ENCODE peak calls at places on chromosome 3, in ten cellular contexts. E is NCI-H1092 treated with DMSO at 0.1 percent for 48 hours; S is stimulated activated CD4-positive, alpha-beta T cell treated with anti-CD3 and anti-CD28 coated beads, Interleukin-12 subunit alpha, Interleukin-12 subunit beta, amount 100 ng/mL, for 4 hours; I is HCT116; U is activated CD4-positive, alpha-beta T cell treated with anti-CD3 and anti-CD28 coated beads, Interleukin-2, amount 50 U/mL, for 24 hours; N is mesenteric fat pad; F is stimulated activated CD8-positive, alpha-beta memory T cell treated with anti-CD3 and anti-CD28 coated beads, Interleukin-7, amount 100 ng/mL, for 1 hour; M is EL; D is C1 segment of cervical spinal cord; V is central memory CD4-positive, alpha-beta T cell. L is an unnamed sample.

GRCh38 chr3:193548406-193548805 is 6.3 kb downstream of the ATP13A4 start:
- DNase-seq in E (no peak), S (no peak), I (no peak), U (no peak), N (no peak), F (no peak), M (no peak), D (no peak), V (no peak), L (no peak)

GRCh38 chr3:13254028-13254951 is 165.8 kb downstream of the NUP210 start:
- DNase-seq in E (no peak), S (no peak), I (no peak), U (no peak), N (no peak), F (no peak), M (no peak), D (no peak), V (no peak), L (no peak)

GRCh38 chr3:138296639-138297038 is 33.0 kb downstream of the NME9 start:
- DNase-seq in E (no peak), S (no peak), I (no peak), U (no peak), N (no peak), F (no peak), M (no peak), D (no peak), V (no peak), L (no peak)

GRCh38 chr3:64593350-64593749 is 94.5 kb downstream of the ADAMTS9 start:
- DNase-seq in E (peak), S (no peak), I (no peak), U (no peak), N (no peak), F (no peak), M (no peak), D (no peak), V (no peak), L (no peak)

GRCh38 chr3:34869696-34870095 is 769.6 kb upstream of the ARPP21 start:
- DNase-seq in E (no peak), S (no peak), I (no peak), U (no peak), N (no peak), F (no peak), M (no peak), D (no peak), V (no peak), L (no peak)

GRCh38 chr3:105505167-105505566 is 138.5 kb downstream of the ALCAM start:
- DNase-seq in E (no peak), S (no peak), I (no peak), U (no peak), N (no peak), F (no peak), M (no peak), D (no peak), V (no peak), L (no peak)

GRCh38 chr3:59212128-59212764 is 162.4 kb upstream of the CFAP20DC start:
- DNase-seq in E (peak), S (no peak), I (peak), U (no peak), N (no peak), F (no peak), M (peak), D (no peak), V (peak), L (no peak)

GRCh38 chr3:116005404-116005803 is 382.1 kb downstream of the GAP43 start:
- DNase-seq in E (peak), S (no peak), I (no peak), U (no peak), N (no peak), F (no peak), M (peak), D (no peak), V (no peak), L (no peak)

GRCh38 chr3:18809640-18810305 is 338.5 kb upstream of the KCNH8 start:
- DNase-seq in E (no peak), S (no peak), I (no peak), U (no peak), N (no peak), F (no peak), M (no peak), D (no peak), V (no peak), L (no peak)

L was measured in ascending aorta.